ENCODE peak calls at places on chromosomes 1 and 21, in eight cellular contexts. C, P, W, X, L, H, U and V are unnamed samples.

GRCh38 chr1:25616932-25617625 is 488 bp downstream of the MAN1C1 start:
- DNase-seq in P (peak), X (no peak), L (no peak), U (no peak), W (no peak), C (no peak), H (no peak), V (no peak)

GRCh38 chr1:26010800-26011199 is 10.8 kb upstream of the EXTL1 start:
- DNase-seq in U (no peak), C (no peak), P (no peak), W (no peak), X (no peak), H (no peak), L (no peak), V (no peak)

GRCh38 chr1:246893205-246893939 is 38.4 kb downstream of the AHCTF1 start:
- DNase-seq in C (no peak), U (no peak), X (no peak), P (no peak), L (no peak), H (no peak), W (no peak), V (no peak)

GRCh38 chr1:91583326-91583755 is 82.7 kb downstream of the CDC7 start:
- DNase-seq in U (no peak), P (no peak), H (no peak), C (no peak), L (no peak), X (no peak), W (no peak), V (no peak)

GRCh38 chr1:55781944-55782482 is 566.8 kb upstream of the USP24 start:
- DNase-seq in W (no peak), C (no peak), L (peak), P (peak), U (no peak), X (peak), H (no peak), V (no peak)

GRCh38 chr1:116026626-116027025 is 50.3 kb downstream of the SLC22A15 start:
- DNase-seq in X (no peak), W (no peak), P (no peak), H (no peak), C (no peak), U (no peak), L (no peak), V (no peak)

GRCh38 chr1:18118078-18118477 is 10.5 kb downstream of the IGSF21 start:
- DNase-seq in C (no peak), H (no peak), X (no peak), W (no peak), P (no peak), U (no peak), L (no peak), V (no peak)

GRCh38 chr1:234213576-234214128 is 159.6 kb upstream of the COA6 start:
- DNase-seq in U (no peak), L (no peak), W (no peak), H (no peak), X (no peak), P (no peak), C (no peak), V (no peak)

GRCh38 chr1:206706298-206706791 is 21.6 kb downstream of the MAPKAPK2 start:
- DNase-seq in U (no peak), H (no peak), C (no peak), W (no peak), P (peak), L (no peak), X (no peak), V (no peak)

GRCh38 chr1:112457965-112458364 is 50.8 kb upstream of the WNT2B start:
- DNase-seq in H (no peak), U (no peak), X (no peak), W (no peak), L (no peak), C (no peak), P (no peak), V (no peak)

GRCh38 chr1:6497215-6497866 is 5.9 kb upstream of the PLEKHG5 start:
- DNase-seq in P (no peak), L (no peak), X (no peak), W (no peak), U (peak), C (no peak), H (peak), V (peak)

GRCh38 chr1:173113015-173113741 is 62.4 kb upstream of the TNFSF18 start:
- DNase-seq in H (no peak), P (no peak), W (no peak), C (no peak), L (peak), X (no peak), U (no peak), V (no peak)

GRCh38 chr1:158819461-158820443 is 11.4 kb upstream of the MNDA start:
- DNase-seq in W (no peak), U (no peak), P (no peak), X (no peak), C (no peak), L (no peak), H (no peak), V (no peak)

GRCh38 chr1:108880850-108881249 is 4.1 kb downstream of the GPSM2 start:
- DNase-seq in W (no peak), L (no peak), C (no peak), P (no peak), U (no peak), H (no peak), X (no peak), V (no peak)

GRCh38 chr1:10489291-10490055 is 14.7 kb downstream of the PEX14 start:
- DNase-seq in L (no peak), C (no peak), H (no peak), U (no peak), X (no peak), P (no peak), W (no peak), V (no peak)

GRCh38 chr1:116825735-116826438 is 71.7 kb downstream of the CD2 start:
- DNase-seq in L (no peak), U (no peak), H (no peak), W (no peak), X (no peak), P (no peak), C (no peak), V (no peak)

GRCh38 chr1:119372493-119373086 is 4.0 kb downstream of the HAO2 start:
- DNase-seq in H (peak), P (no peak), X (no peak), W (no peak), L (peak), C (no peak), U (peak), V (peak)

GRCh38 chr1:41494351-41495170 is 10.1 kb upstream of the EDN2 start:
- DNase-seq in P (no peak), C (no peak), U (no peak), X (no peak), L (no peak), W (no peak), H (no peak), V (no peak)

GRCh38 chr1:116255933-116256649 is 117.0 kb upstream of the ATP1A1 start:
- DNase-seq in X (no peak), U (no peak), P (no peak), L (no peak), H (no peak), C (no peak), W (no peak), V (no peak)

GRCh38 chr1:110471131-110471530 is 20.2 kb downstream of the PROK1 start:
- DNase-seq in L (peak), U (no peak), P (no peak), H (no peak), X (no peak), C (no peak), W (no peak), V (no peak)

GRCh38 chr21:36200089-36200561 is 43.5 kb downstream of the DOP1B start:
- DNase-seq in U (no peak), P (no peak), X (no peak), L (no peak), H (no peak), W (no peak), C (no peak), V (no peak)

GRCh38 chr1:40711465-40712404 is 20.2 kb downstream of the NFYC start:
- DNase-seq in U (no peak), C (no peak), W (no peak), L (no peak), H (no peak), X (peak), P (no peak), V (no peak)

GRCh38 chr1:105838071-105838470 is 1218.4 kb upstream of the PRMT6 start:
- DNase-seq in L (no peak), P (no peak), X (no peak), C (no peak), H (no peak), W (no peak), U (no peak), V (no peak)

GRCh38 chr1:28229089-28229488 is 3.7 kb downstream of the DNAJC8 start:
- DNase-seq in C (no peak), P (no peak), W (no peak), X (no peak), U (no peak), L (no peak), H (no peak), V (no peak)

GRCh38 chr1:28233264-28233606 is 406 bp upstream of the DNAJC8 start:
- DNase-seq in U (no peak), X (no peak), H (no peak), W (no peak), C (no peak), L (no peak), P (no peak), V (no peak)

GRCh38 chr1:28236656-28237331 is 870 bp downstream of the ATP5IF1 start:
- DNase-seq in W (no peak), U (no peak), L (no peak), H (no peak), X (no peak), C (no peak), P (no peak), V (no peak)

GRCh38 chr1:28235746-28236655 is at the start of gene ATP5IF1:
- DNase-seq in U (peak), P (peak), H (peak), C (peak), L (peak), X (peak), W (peak), V (peak)

GRCh38 chr1:28232558-28233263 is at the start of gene DNAJC8:
- DNase-seq in C (peak), U (peak), P (peak), L (peak), W (peak), X (peak), H (peak), V (peak)
- TF ChIP-seq POLR2A in C (peak), U (peak), P (peak), L (peak), W (no peak), X (no peak), H (peak), V (peak)

GRCh38 chr1:185719021-185719420 is 15.2 kb upstream of the HMCN1 start:
- DNase-seq in L (peak), P (no peak), H (peak), X (peak), W (no peak), U (no peak), C (no peak), V (peak)
- TF ChIP-seq CTCF in L (peak), P (no peak), H (peak), X (no peak), W (no peak), U (no peak), C (no peak), V (no peak)

GRCh38 chr1:162055062-162055461 is 14.4 kb upstream of the NOS1AP start:
- DNase-seq in X (no peak), P (no peak), W (no peak), C (no peak), U (peak), L (peak), H (no peak), V (no peak)
- TF ChIP-seq POLR2A in X (no peak), P (no peak), W (no peak), C (no peak), U (no peak), L (no peak), H (no peak), V (no peak)

GRCh38 chr1:154328318-154329151 is 3.2 kb downstream of the ATP8B2 start:
- DNase-seq in C (peak), X (no peak), U (no peak), P (peak), W (no peak), L (no peak), H (peak), V (peak)

GRCh38 chr1:154330669-154331068 is 5.3 kb downstream of the ATP8B2 start:
- DNase-seq in X (no peak), W (no peak), P (no peak), C (no peak), U (no peak), L (no peak), H (no peak), V (no peak)

GRCh38 chr1:154327466-154328317 is 2.4 kb downstream of the ATP8B2 start:
- DNase-seq in H (no peak), C (no peak), L (no peak), P (peak), U (no peak), W (no peak), X (no peak), V (no peak)

GRCh38 chr1:154329551-154330131 is 4.3 kb downstream of the ATP8B2 start:
- DNase-seq in H (no peak), C (no peak), L (no peak), U (no peak), P (no peak), X (no peak), W (no peak), V (no peak)

DNA sequence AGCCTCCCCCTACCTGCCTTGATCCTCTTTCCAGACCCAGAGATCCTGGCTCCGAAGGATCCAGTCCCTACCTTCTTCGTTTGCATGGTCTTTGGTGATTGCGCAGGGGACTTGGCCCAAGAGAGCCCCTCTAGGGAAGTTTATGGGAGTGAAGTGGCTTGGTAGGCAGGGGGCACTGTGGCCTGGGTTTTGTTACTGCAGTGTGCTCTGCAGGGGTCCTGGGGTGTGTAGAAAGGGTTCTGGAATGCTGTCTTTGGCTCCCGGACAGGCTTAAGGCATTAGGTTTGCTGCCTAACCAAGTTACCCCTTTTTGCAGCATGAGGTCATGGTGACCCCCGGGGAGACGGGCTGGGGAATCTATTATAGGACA is 3.8 kb downstream of the ATP8B2 start:
- DNase-seq in L (no peak), X (no peak), H (no peak), P (no peak), W (no peak), U (no peak), C (no peak), V (no peak)
- TF ChIP-seq CTCF in L (peak), X (no peak), H (no peak), P (no peak), W (no peak), U (no peak), C (no peak), V (no peak)

DNA sequence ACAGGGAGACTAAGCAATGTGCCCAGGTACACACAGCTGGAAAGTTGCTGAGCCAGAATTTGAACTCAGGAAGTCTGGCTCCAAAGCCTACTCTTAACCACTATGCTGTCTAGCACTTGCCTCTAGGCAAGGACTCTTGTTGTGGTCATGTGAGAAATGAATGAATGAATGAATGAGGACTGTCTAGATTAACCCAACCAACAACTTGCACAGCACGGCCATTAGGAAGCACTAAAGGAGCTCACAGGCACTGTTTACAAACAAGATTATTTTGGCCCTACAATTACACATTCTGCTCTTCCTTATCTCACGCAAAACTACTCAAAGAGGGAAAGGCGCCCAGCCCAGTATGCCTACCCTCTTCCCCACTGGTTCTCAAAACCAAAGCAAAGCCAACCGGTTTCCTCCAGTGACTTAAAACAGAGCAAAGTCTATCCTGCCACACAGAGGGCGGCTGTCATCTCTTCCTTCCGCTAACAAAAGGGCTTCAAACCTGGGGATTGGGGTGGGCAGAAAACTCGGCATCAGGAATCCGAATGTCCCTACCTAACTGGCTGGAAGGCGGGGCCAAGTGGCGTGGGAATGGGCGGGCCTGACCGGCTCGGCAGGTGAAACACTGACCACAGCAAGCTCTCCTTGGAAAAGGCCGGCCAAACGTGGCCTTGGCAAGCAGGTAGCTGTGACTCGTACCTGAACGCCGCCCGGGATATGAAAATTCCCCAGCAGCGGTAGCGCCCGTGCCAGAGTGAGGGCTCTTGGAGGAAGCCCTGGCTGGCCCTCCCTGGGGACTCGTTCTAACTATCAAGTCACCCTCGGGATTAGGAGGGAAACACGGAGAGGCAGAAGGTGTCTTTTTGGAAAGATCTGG is 948 bp downstream of the STK40 start:
- DNase-seq in H (peak), U (no peak), C (peak), W (no peak), L (peak), X (peak), P (peak), V (peak)
- TF ChIP-seq POLR2A in H (peak), U (no peak), C (no peak), W (no peak), L (no peak), X (no peak), P (no peak), V (no peak)

DNA sequence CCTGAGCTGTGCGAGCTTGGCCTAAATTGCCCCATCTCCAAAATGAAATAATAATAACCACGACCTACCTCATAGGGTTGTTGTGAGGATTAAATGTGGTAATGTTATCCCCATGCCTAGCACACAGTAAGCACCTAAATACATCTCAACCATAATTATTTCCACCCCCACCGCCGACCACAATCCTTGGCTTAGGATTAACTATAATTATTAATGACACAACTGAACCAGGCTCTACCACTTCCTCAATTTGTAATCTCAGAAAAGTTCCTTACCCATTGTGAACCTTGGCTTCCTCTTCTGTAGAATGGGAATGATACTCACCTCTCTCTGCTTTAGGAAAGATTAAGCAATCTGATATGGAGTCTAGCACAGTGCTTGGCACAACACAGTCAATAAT is 44.3 kb upstream of the TACSTD2 start:
- DNase-seq in P (no peak), H (no peak), W (no peak), U (no peak), X (no peak), L (no peak), C (no peak), V (no peak)
- TF ChIP-seq CTCF in P (no peak), H (no peak), W (no peak), U (no peak), X (no peak), L (no peak), C (no peak), V (no peak)

GRCh38 chr1:35177237-35177786 is 15.6 kb downstream of the SFPQ start:
- DNase-seq in C (no peak), H (no peak), X (no peak), U (no peak), P (no peak), W (no peak), L (no peak), V (no peak)
- TF ChIP-seq POLR2A in C (no peak), H (no peak), X (no peak), U (no peak), P (no peak), W (no peak), L (no peak), V (no peak)

GRCh38 chr1:211756471-211757020 is 74.0 kb downstream of the LPGAT1 start:
- DNase-seq in L (no peak), C (no peak), P (no peak), H (no peak), U (no peak), X (no peak), W (no peak), V (no peak)

GRCh38 chr1:211762206-211762605 is 68.4 kb downstream of the LPGAT1 start:
- DNase-seq in L (no peak), W (no peak), C (no peak), H (no peak), U (no peak), P (no peak), X (no peak), V (no peak)

GRCh38 chr1:211764701-211765100 is 65.9 kb downstream of the LPGAT1 start:
- DNase-seq in H (no peak), U (no peak), L (no peak), W (no peak), C (no peak), P (no peak), X (no peak), V (no peak)

GRCh38 chr1:211761400-211761799 is 69.2 kb downstream of the LPGAT1 start:
- DNase-seq in X (no peak), P (no peak), U (no peak), W (no peak), L (no peak), H (no peak), C (no peak), V (no peak)
- TF ChIP-seq CTCF in X (no peak), P (no peak), U (no peak), W (no peak), L (no peak), H (no peak), C (no peak), V (no peak)

GRCh38 chr1:2506901-2507565 is 19.4 kb downstream of the PANK4 start:
- DNase-seq in C (no peak), X (no peak), L (no peak), P (no peak), U (no peak), H (no peak), W (no peak), V (no peak)
- TF ChIP-seq POLR2A in C (no peak), X (no peak), L (no peak), P (no peak), U (no peak), H (no peak), W (no peak), V (no peak)